ENCODE peak calls at places on chromosome 13, in nine cellular contexts. Q, E, K, U, N, D, F, T and C are unnamed samples.

GRCh38 chr13:39684531-39685137 is 29.2 kb downstream of the COG6 start:
- DNase-seq in F (no peak), T (no peak), E (peak; percentile 65), Q (no peak), K (no peak), D (no peak), N (peak; percentile 36), U (no peak), C (no peak)

GRCh38 chr13:38944219-38944618 is 46.4 kb downstream of the STOML3 start:
- DNase-seq in U (no peak), F (no peak), Q (no peak), D (no peak), N (no peak), E (no peak), K (no peak), T (no peak), C (no peak)

GRCh38 chr13:73966331-73966730 is 167.9 kb downstream of the KLF12 start:
- DNase-seq in N (no peak), T (no peak), Q (no peak), D (no peak), K (no peak), E (no peak), U (no peak), F (no peak), C (no peak)

GRCh38 chr13:111480976-111481375 is 160.5 kb downstream of the TEX29 start:
- DNase-seq in Q (no peak), F (no peak), E (no peak), N (no peak), T (no peak), U (no peak), K (no peak), D (no peak), C (no peak)

GRCh38 chr13:109862627-109863026 is 76.2 kb upstream of the IRS2 start:
- DNase-seq in D (no peak), T (no peak), K (no peak), U (no peak), Q (no peak), N (no peak), F (no peak), E (peak; percentile 86), C (no peak)

GRCh38 chr13:28329395-28330158 is 165.4 kb downstream of the FLT1 start:
- DNase-seq in N (no peak), F (no peak), D (no peak), T (no peak), E (peak; percentile 98), Q (no peak), K (no peak), U (no peak), C (no peak)

GRCh38 chr13:97367427-97367826 is 66.5 kb upstream of the RAP2A start:
- DNase-seq in E (peak; percentile 76), N (peak; percentile 10), Q (no peak), U (no peak), T (no peak), D (no peak), F (no peak), K (peak; percentile 12), C (no peak)

GRCh38 chr13:49669735-49670309 is 21.5 kb downstream of the EBPL start:
- DNase-seq in K (peak; percentile 62), E (peak; percentile 62), Q (no peak), F (peak; percentile 40), U (peak; percentile 16), D (no peak), N (peak; percentile 46), T (peak; percentile 53), C (no peak)

GRCh38 chr13:95292622-95293021 is 8.6 kb downstream of the ABCC4 start:
- DNase-seq in N (no peak), Q (no peak), U (no peak), T (no peak), K (no peak), F (no peak), D (no peak), E (no peak), C (no peak)

GRCh38 chr13:90947976-90948375 is 399.5 kb upstream of the MIR17HG start:
- DNase-seq in T (no peak), D (no peak), U (no peak), N (no peak), E (no peak), K (no peak), F (no peak), Q (no peak), C (no peak)

GRCh38 chr13:99496322-99497142 is 4.7 kb upstream of the TM9SF2 start:
- DNase-seq in F (peak; percentile 6), U (peak; percentile 18), E (no peak), Q (peak; percentile 35), T (peak; percentile 89), K (peak; percentile 72), D (peak; percentile 72), N (peak; percentile 94), C (peak; percentile 50)